ENCODE peak calls at places on chromosomes 13 and 19, in four cellular contexts. W is NCI-H748 treated with DMSO at 0.1 percent for 48 hours, X is choroid plexus epithelial cell, U is T-helper 17 cell. D is an unnamed sample.

GRCh38 chr13:44870456-44870929 is 118.8 kb downstream of the NUFIP1 start:
- DNase-seq in W (no peak), X (no peak), U (no peak), D (no peak)

GRCh38 chr13:100659578-100659977 is 15.0 kb downstream of the TMTC4 start:
- DNase-seq in W (no peak), X (no peak), U (no peak), D (no peak)

GRCh38 chr13:52738719-52739467 is 727 bp downstream of the CNMD start:
- DNase-seq in W (no peak), X (no peak), U (no peak), D (no peak)

GRCh38 chr19:16091546-16092475 is 15.5 kb downstream of the TPM4 start:
- DNase-seq in W (no peak), X (no peak), U (no peak), D (peak)

GRCh38 chr13:46622918-46623256 is 69.9 kb downstream of the LRCH1 start:
- DNase-seq in W (no peak), X (peak), U (no peak), D (no peak)

GRCh38 chr13:53749306-53749705 is 720.7 kb downstream of the OLFM4 start:
- DNase-seq in W (no peak), X (no peak), U (no peak), D (no peak)

GRCh38 chr19:15181394-15181793 is 19.4 kb downstream of the NOTCH3 start:
- DNase-seq in W (no peak), X (no peak), U (no peak), D (no peak)

GRCh38 chr13:22074403-22074802 is 403.5 kb downstream of the FGF9 start:
- DNase-seq in W (no peak), X (no peak), U (no peak), D (no peak)

GRCh38 chr19:771332-771785 is 20.4 kb downstream of the MISP start:
- DNase-seq in W (no peak), X (peak), U (no peak), D (no peak)